ENCODE peak calls at places on chromosomes 6 and 20, in four cellular contexts. One of them, this sample, is unnamed. For H3K4me1, the result is how much of the 10 kb centered on the place peaks cover.

GRCh38 chr20:57913156-57913930 is 203.5 kb upstream of the PMEPA1 start:
- ATAC-seq in K562: no peak
- ATAC-seq in HepG2: no peak
- ATAC-seq in A549: no peak
- ATAC-seq in this sample: no peak

GRCh38 chr6:142820336-142821016 is 124.5 kb downstream of the HIVEP2 start:
- ATAC-seq in HepG2: no peak
- ATAC-seq in K562: no peak
- ATAC-seq in A549: no peak
- ATAC-seq in this sample: no peak

GRCh38 chr20:21105429-21106170 is 558 bp downstream of the LINC00237 start:
- ATAC-seq in HepG2: no peak
- ATAC-seq in A549: no peak
- ATAC-seq in K562: peak
- ATAC-seq in this sample: peak

GRCh38 chr20:50029083-50029696 is 46.4 kb downstream of the SNAI1 start:
- ATAC-seq in K562: no peak
- ATAC-seq in HepG2: peak
- ATAC-seq in A549: no peak
- ATAC-seq in this sample: no peak

GRCh38 chr20:19600042-19600441 is 158.0 kb upstream of the RIN2 start:
- ATAC-seq in HepG2: no peak
- ATAC-seq in A549: no peak
- ATAC-seq in K562: peak
- ATAC-seq in this sample: no peak

GRCh38 chr6:90169328-90169886 is 127.2 kb downstream of the BACH2 start:
- ATAC-seq in K562: no peak
- ATAC-seq in HepG2: no peak
- ATAC-seq in A549: no peak
- ATAC-seq in this sample: no peak

GRCh38 chr6:42366999-42367352 is 84.8 kb downstream of the TRERF1 start:
- ATAC-seq in K562: no peak
- ATAC-seq in HepG2: no peak
- ATAC-seq in A549: no peak
- ATAC-seq in this sample: no peak

GRCh38 chr6:56297022-56297995 is 49.9 kb upstream of the COL21A1 start:
- ATAC-seq in A549: no peak
- ATAC-seq in K562: no peak
- ATAC-seq in HepG2: no peak
- ATAC-seq in this sample: no peak

GRCh38 chr6:158323561-158323958 is 11.3 kb downstream of the TULP4 start:
- ATAC-seq in K562: no peak
- ATAC-seq in A549: no peak
- ATAC-seq in HepG2: peak
- ATAC-seq in this sample: no peak

GRCh38 chr6:107198631-107199416 is 83.5 kb upstream of the BEND3 start:
- ATAC-seq in HepG2: no peak
- ATAC-seq in A549: no peak
- ATAC-seq in K562: no peak
- ATAC-seq in this sample: no peak

GRCh38 chr6:137700751-137701477 is 166.1 kb upstream of the TNFAIP3 start:
- ATAC-seq in K562: no peak
- ATAC-seq in HepG2: no peak
- ATAC-seq in A549: no peak
- ATAC-seq in this sample: peak

GRCh38 chr6:90184334-90185298 is 112.0 kb downstream of the BACH2 start:
- ATAC-seq in K562: peak
- ATAC-seq in A549: no peak
- ATAC-seq in HepG2: no peak
- ATAC-seq in this sample: no peak

GRCh38 chr20:1364106-1364505 is 28.7 kb downstream of the FKBP1A start:
- ATAC-seq in HepG2: no peak
- ATAC-seq in A549: no peak
- ATAC-seq in K562: no peak
- ATAC-seq in this sample: no peak

GRCh38 chr20:14672066-14672465 is 334.7 kb upstream of the FLRT3 start:
- ATAC-seq in K562: no peak
- ATAC-seq in HepG2: no peak
- ATAC-seq in A549: no peak
- ATAC-seq in this sample: no peak

GRCh38 chr6:130932956-130933355 is 105.8 kb downstream of the SMLR1 start:
- ATAC-seq in K562: no peak
- ATAC-seq in HepG2: no peak
- ATAC-seq in A549: no peak
- ATAC-seq in this sample: no peak

GRCh38 chr6:63923139-63923739 is 287.6 kb downstream of the PHF3 start:
- ATAC-seq in K562: peak
- ATAC-seq in HepG2: peak
- ATAC-seq in A549: no peak
- ATAC-seq in this sample: peak

GRCh38 chr6:106247733-106248132 is 77.8 kb downstream of the ATG5 start:
- ATAC-seq in HepG2: no peak
- ATAC-seq in A549: no peak
- ATAC-seq in K562: no peak
- ATAC-seq in this sample: no peak

GRCh38 chr20:4465855-4466545 is 255.7 kb upstream of the PRND start:
- ATAC-seq in K562: no peak
- ATAC-seq in A549: no peak
- ATAC-seq in HepG2: no peak
- ATAC-seq in this sample: no peak

GRCh38 chr6:2841264-2842138 is at the start of gene SERPINB1:
- ATAC-seq in K562: peak
- ATAC-seq in A549: peak
- ATAC-seq in HepG2: peak
- ATAC-seq in this sample: peak
- H3K4me1 ChIP-seq in K562: under half
- H3K4me1 ChIP-seq in A549: under half
- H3K4me1 ChIP-seq in HepG2: half or more
- H3K4me1 ChIP-seq in this sample: under half

DNA sequence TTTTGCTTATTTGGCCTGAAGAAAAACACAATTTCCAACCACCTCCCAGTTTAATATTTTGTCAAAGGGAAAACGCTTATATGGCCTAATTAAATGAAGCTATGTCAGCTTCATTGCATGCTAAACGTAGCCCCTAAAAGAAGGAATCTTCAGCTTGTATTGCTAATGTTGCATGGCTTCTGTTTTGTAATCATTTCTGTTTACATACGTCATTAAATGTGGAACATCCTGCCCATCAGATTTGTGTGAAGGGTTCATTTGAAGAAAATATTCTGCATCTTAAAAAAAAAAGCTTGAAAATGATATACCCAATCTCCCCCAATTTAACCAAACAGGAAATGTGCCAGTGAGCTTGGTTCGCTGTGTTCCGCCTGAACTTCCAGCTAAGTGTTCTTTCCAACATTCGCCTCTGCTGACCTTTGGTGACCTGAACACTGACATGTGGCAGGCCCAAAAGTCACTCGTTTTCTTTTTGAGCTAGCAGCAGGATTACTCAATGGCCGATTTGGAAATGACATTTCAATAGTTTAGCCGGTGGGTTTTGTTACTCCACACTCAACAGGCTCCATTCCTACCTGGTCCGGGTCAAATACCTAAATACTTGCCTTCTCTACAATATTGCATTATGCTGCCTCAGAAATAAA is 12.7 kb upstream of the SIRT5 start:
- ATAC-seq in HepG2: peak
- ATAC-seq in A549: no peak
- ATAC-seq in K562: no peak
- ATAC-seq in this sample: peak
- TF ChIP-seq EP300 in HepG2: no peak
- TF ChIP-seq EP300 in A549: no peak
- TF ChIP-seq EP300 in K562: no peak
- TF ChIP-seq EP300 in this sample: no peak

GRCh38 chr20:32203556-32204484 is 3.7 kb downstream of the PLAGL2 start:
- ATAC-seq in K562: no peak
- ATAC-seq in A549: no peak
- ATAC-seq in HepG2: no peak
- ATAC-seq in this sample: no peak
- H3K4me3 ChIP-seq in K562: no peak
- H3K4me3 ChIP-seq in A549: no peak
- H3K4me3 ChIP-seq in HepG2: no peak
- H3K4me3 ChIP-seq in this sample: no peak

GRCh38 chr6:119476554-119476953 is 127.0 kb upstream of the MAN1A1 start:
- ATAC-seq in HepG2: no peak
- ATAC-seq in K562: peak
- ATAC-seq in A549: no peak
- ATAC-seq in this sample: no peak
- H3K4me1 ChIP-seq in HepG2: under half
- H3K4me1 ChIP-seq in K562: under half
- H3K4me1 ChIP-seq in A549: under half
- H3K4me1 ChIP-seq in this sample: under half

This sample was measured in gastroesophageal sphincter.